ENCODE peak calls at places on chromosomes 2 and 18, in eight cellular contexts. J is HL-60, W is fibroblast of lung, A is testis, I is right atrium auricular region, F is pancreas, X is epithelial cell of esophagus, P is uterus. L is an unnamed sample.

GRCh38 chr2:128516938-128517337 is 198.3 kb upstream of the HS6ST1 start:
- DNase-seq in J (no peak), W (no peak), A (no peak), I (no peak), F (no peak), X (no peak), P (no peak), L (no peak)

GRCh38 chr18:12290086-12290485 is 18.0 kb upstream of the TUBB6 start:
- DNase-seq in J (no peak), W (no peak), A (no peak), I (no peak), F (no peak), X (no peak), P (no peak), L (no peak)

GRCh38 chr18:72675394-72675793 is 131.3 kb upstream of the CBLN2 start:
- DNase-seq in J (no peak), W (no peak), A (peak), I (no peak), F (no peak), X (no peak), P (no peak), L (no peak)

GRCh38 chr2:4272261-4272858 is 569.0 kb downstream of the DCDC2C start:
- DNase-seq in J (no peak), W (no peak), A (no peak), I (no peak), F (no peak), X (no peak), P (no peak), L (no peak)

GRCh38 chr2:46774499-46775228 is 140.9 kb downstream of the MCFD2 start:
- DNase-seq in J (no peak), W (no peak), A (no peak), I (no peak), F (no peak), X (no peak), P (no peak), L (no peak)

GRCh38 chr2:236671820-236672520 is 102.3 kb downstream of the ACKR3 start:
- DNase-seq in J (no peak), W (no peak), A (no peak), I (peak), F (no peak), X (no peak), P (no peak), L (no peak)

GRCh38 chr2:3149441-3150217 is 228.0 kb downstream of the EIPR1 start:
- DNase-seq in J (no peak), W (no peak), A (no peak), I (no peak), F (no peak), X (no peak), P (no peak), L (no peak)

GRCh38 chr2:65656152-65656718 is 223.8 kb upstream of the SPRED2 start:
- DNase-seq in J (no peak), W (no peak), A (no peak), I (no peak), F (no peak), X (no peak), P (no peak), L (no peak)

GRCh38 chr2:79512442-79513401 is at the start of gene CTNNA2:
- DNase-seq in J (no peak), W (peak), A (peak), I (no peak), F (peak), X (peak), P (no peak), L (peak)

GRCh38 chr2:127270663-127271062 is 23.3 kb downstream of the ERCC3 start:
- DNase-seq in J (no peak), W (no peak), A (no peak), I (no peak), F (no peak), X (peak), P (no peak), L (no peak)
- TF ChIP-seq CTCF in J (peak), W (no peak), A (no peak), I (no peak), F (no peak), X (peak), P (no peak), L (peak)

GRCh38 chr2:1769703-1770422 is 25.5 kb upstream of the PXDN start:
- DNase-seq in J (peak), W (peak), A (peak), I (no peak), F (peak), X (peak), P (peak), L (peak)
- TF ChIP-seq CTCF in J (peak), W (peak), A (peak), I (peak), F (peak), X (peak), P (peak), L (peak)

GRCh38 chr2:223185638-223186037 is 133.6 kb downstream of the KCNE4 start:
- DNase-seq in J (no peak), W (no peak), A (no peak), I (no peak), F (no peak), X (peak), P (no peak), L (no peak)

DNA sequence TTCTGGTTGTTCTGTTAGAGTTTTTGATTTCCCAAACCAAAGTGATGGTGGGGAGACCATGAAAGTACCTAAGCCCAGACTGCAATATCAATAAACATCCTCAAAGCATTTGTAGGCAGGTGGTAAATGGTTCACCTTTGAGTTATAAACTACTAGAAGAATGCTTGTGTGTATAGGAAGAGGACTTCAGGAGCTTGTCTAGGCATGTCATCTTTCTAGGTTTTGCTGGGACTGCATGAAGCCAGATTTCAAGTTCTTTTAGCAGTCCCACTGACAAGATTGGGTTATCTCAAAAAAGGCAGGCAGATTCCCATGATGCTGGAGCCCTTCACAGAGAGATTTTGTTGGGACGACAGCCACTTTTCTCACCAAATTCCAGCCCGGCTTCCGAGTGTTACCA is 135.3 kb downstream of the KCNE4 start:
- DNase-seq in J (no peak), W (no peak), A (no peak), I (no peak), F (no peak), X (peak), P (no peak), L (no peak)
- TF ChIP-seq CTCF in J (no peak), W (no peak), A (no peak), I (no peak), F (no peak), X (no peak), P (no peak), L (no peak)

GRCh38 chr2:174053784-174054183 is 88.6 kb upstream of the SP3 start:
- DNase-seq in J (no peak), W (no peak), A (no peak), I (no peak), F (no peak), X (peak), P (no peak), L (no peak)

GRCh38 chr2:174053285-174053684 is 88.1 kb upstream of the SP3 start:
- DNase-seq in J (no peak), W (no peak), A (no peak), I (no peak), F (no peak), X (no peak), P (no peak), L (no peak)

GRCh38 chr2:174059875-174060226 is 94.7 kb upstream of the SP3 start:
- DNase-seq in J (no peak), W (peak), A (no peak), I (no peak), F (no peak), X (peak), P (no peak), L (no peak)

GRCh38 chr2:174059178-174059874 is 94.2 kb upstream of the SP3 start:
- DNase-seq in J (peak), W (peak), A (no peak), I (no peak), F (no peak), X (peak), P (no peak), L (no peak)

DNA sequence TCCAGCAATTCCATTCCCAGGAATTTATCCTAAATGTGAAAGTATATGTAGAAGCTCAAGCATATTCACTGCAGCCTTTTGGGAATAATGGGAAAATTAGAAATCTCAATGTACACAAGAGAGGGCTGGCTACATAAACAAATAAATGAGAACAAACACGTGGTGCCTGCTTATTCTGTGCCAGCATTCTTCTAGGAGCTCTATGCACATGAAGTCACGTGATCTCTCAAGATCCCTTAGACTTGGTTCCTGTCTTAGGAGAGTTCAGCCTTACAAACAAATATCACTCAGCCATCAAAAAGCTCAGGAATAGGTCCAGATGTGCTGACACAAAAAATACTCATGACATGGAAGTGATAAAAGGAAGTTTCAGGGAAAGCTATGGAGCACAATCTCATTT is 92.8 kb upstream of the SP3 start:
- DNase-seq in J (no peak), W (peak), A (no peak), I (no peak), F (no peak), X (no peak), P (no peak), L (no peak)
- TF ChIP-seq CTCF in J (no peak), W (no peak), A (no peak), I (no peak), F (no peak), X (no peak), P (no peak), L (no peak)

GRCh38 chr18:34884456-34884855 is 156.8 kb upstream of the MAPRE2 start:
- DNase-seq in J (no peak), W (no peak), A (no peak), I (no peak), F (no peak), X (no peak), P (no peak), L (no peak)

GRCh38 chr18:34886162-34886561 is 155.1 kb upstream of the MAPRE2 start:
- DNase-seq in J (no peak), W (no peak), A (no peak), I (no peak), F (no peak), X (no peak), P (no peak), L (no peak)

GRCh38 chr18:34880403-34880802 is 160.8 kb upstream of the MAPRE2 start:
- DNase-seq in J (no peak), W (no peak), A (no peak), I (no peak), F (no peak), X (no peak), P (no peak), L (no peak)

GRCh38 chr18:34880882-34881852 is 160.0 kb upstream of the MAPRE2 start:
- DNase-seq in J (no peak), W (peak), A (no peak), I (no peak), F (no peak), X (no peak), P (no peak), L (no peak)
- TF ChIP-seq CTCF in J (no peak), W (no peak), A (no peak), I (no peak), F (no peak), X (no peak), P (no peak), L (no peak)

GRCh38 chr18:22108674-22109073 is 60.7 kb upstream of the GATA6 start:
- DNase-seq in J (no peak), W (no peak), A (no peak), I (no peak), F (peak), X (peak), P (no peak), L (no peak)
- TF ChIP-seq CTCF in J (no peak), W (no peak), A (no peak), I (no peak), F (no peak), X (no peak), P (peak), L (no peak)

GRCh38 chr2:96414161-96414713 is 78.7 kb downstream of the NCAPH start:
- DNase-seq in J (no peak), W (no peak), A (no peak), I (no peak), F (no peak), X (no peak), P (no peak), L (no peak)

GRCh38 chr2:96415684-96416083 is 80.1 kb downstream of the NCAPH start:
- DNase-seq in J (no peak), W (no peak), A (no peak), I (no peak), F (no peak), X (no peak), P (no peak), L (no peak)

GRCh38 chr2:96412307-96413066 is 76.9 kb downstream of the NCAPH start:
- DNase-seq in J (no peak), W (no peak), A (no peak), I (peak), F (no peak), X (no peak), P (no peak), L (no peak)

GRCh38 chr2:96409543-96410184 is 74.1 kb downstream of the NCAPH start:
- DNase-seq in J (no peak), W (peak), A (peak), I (no peak), F (peak), X (no peak), P (no peak), L (no peak)

GRCh38 chr2:96413067-96413722 is 77.6 kb downstream of the NCAPH start:
- DNase-seq in J (no peak), W (peak), A (no peak), I (no peak), F (no peak), X (peak), P (no peak), L (no peak)
- TF ChIP-seq CTCF in J (no peak), W (no peak), A (no peak), I (no peak), F (no peak), X (no peak), P (no peak), L (no peak)

GRCh38 chr2:239193925-239194687 is 206.7 kb downstream of the HDAC4 start:
- DNase-seq in J (no peak), W (no peak), A (no peak), I (no peak), F (no peak), X (no peak), P (peak), L (no peak)
- TF ChIP-seq CTCF in J (no peak), W (no peak), A (no peak), I (no peak), F (no peak), X (no peak), P (peak), L (peak)

L was measured in D721Med.